ENCODE peak calls at places on chromosomes 16 and 17, in four cellular contexts. One of them, this sample, is unnamed.

GRCh38 chr17:35235917-35236316 is 7.0 kb upstream of the SLFN5 start:
- DNase-seq in endothelial cell of umbilical vein: no peak
- DNase-seq in BJ: no peak
- DNase-seq in kidney: no peak
- DNase-seq in this sample: no peak

GRCh38 chr16:8639694-8640093 is 18.2 kb downstream of the METTL22 start:
- DNase-seq in endothelial cell of umbilical vein: no peak
- DNase-seq in BJ: no peak
- DNase-seq in kidney: no peak
- DNase-seq in this sample: peak; percentile 75

GRCh38 chr16:856811-857210 is 56.3 kb upstream of the GNG13 start:
- DNase-seq in endothelial cell of umbilical vein: no peak
- DNase-seq in BJ: no peak
- DNase-seq in kidney: peak; percentile 32
- DNase-seq in this sample: no peak

GRCh38 chr17:77433385-77434135 is 292.8 kb downstream of the SEC14L1 start:
- DNase-seq in endothelial cell of umbilical vein: no peak
- DNase-seq in BJ: no peak
- DNase-seq in kidney: peak; percentile 86
- DNase-seq in this sample: no peak

GRCh38 chr17:38749222-38750043 is 1.3 kb upstream of the PCGF2 start:
- DNase-seq in endothelial cell of umbilical vein: peak; percentile 65
- DNase-seq in BJ: peak; percentile 18
- DNase-seq in kidney: peak; percentile 97
- DNase-seq in this sample: no peak

GRCh38 chr17:48002920-48003685 is 32.2 kb downstream of the CDK5RAP3 start:
- DNase-seq in endothelial cell of umbilical vein: no peak
- DNase-seq in BJ: no peak
- DNase-seq in kidney: no peak
- DNase-seq in this sample: no peak

GRCh38 chr17:42340691-42341127 is 47.5 kb downstream of the STAT3 start:
- DNase-seq in endothelial cell of umbilical vein: no peak
- DNase-seq in BJ: no peak
- DNase-seq in kidney: no peak
- DNase-seq in this sample: no peak

GRCh38 chr16:48918520-48919258 is 308.7 kb upstream of the N4BP1 start:
- DNase-seq in endothelial cell of umbilical vein: no peak
- DNase-seq in BJ: no peak
- DNase-seq in kidney: no peak
- DNase-seq in this sample: no peak

GRCh38 chr16:3486506-3487215 is 8.6 kb downstream of the C16orf90 start:
- DNase-seq in endothelial cell of umbilical vein: no peak
- DNase-seq in BJ: no peak
- DNase-seq in kidney: peak; percentile 62
- DNase-seq in this sample: peak; percentile 53

GRCh38 chr17:77476920-77477805 is 336.4 kb downstream of the SEC14L1 start:
- DNase-seq in endothelial cell of umbilical vein: peak; percentile 30
- DNase-seq in BJ: peak; percentile 97
- DNase-seq in kidney: peak; percentile 90
- DNase-seq in this sample: no peak

GRCh38 chr17:35627417-35627816 is 40.3 kb downstream of the AP2B1 start:
- DNase-seq in endothelial cell of umbilical vein: no peak
- DNase-seq in BJ: no peak
- DNase-seq in kidney: no peak
- DNase-seq in this sample: no peak

GRCh38 chr17:50855708-50856330 is 10.3 kb downstream of the TOB1 start:
- DNase-seq in endothelial cell of umbilical vein: no peak
- DNase-seq in BJ: no peak
- DNase-seq in kidney: no peak
- DNase-seq in this sample: no peak

GRCh38 chr16:79307214-79307613 is 293.3 kb downstream of the MAF start:
- DNase-seq in endothelial cell of umbilical vein: no peak
- DNase-seq in BJ: no peak
- DNase-seq in kidney: peak; percentile 68
- DNase-seq in this sample: no peak

GRCh38 chr17:66493283-66494019 is 191.0 kb downstream of the PRKCA start:
- DNase-seq in endothelial cell of umbilical vein: peak; percentile 27
- DNase-seq in BJ: no peak
- DNase-seq in kidney: no peak
- DNase-seq in this sample: no peak

GRCh38 chr16:84397090-84397489 is 28.8 kb downstream of the ATP2C2 start:
- DNase-seq in endothelial cell of umbilical vein: no peak
- DNase-seq in BJ: no peak
- DNase-seq in kidney: peak; percentile 32
- DNase-seq in this sample: peak; percentile 8

GRCh38 chr17:80455328-80455710 is 21.1 kb downstream of the NPTX1 start:
- DNase-seq in endothelial cell of umbilical vein: no peak
- DNase-seq in BJ: no peak
- DNase-seq in kidney: peak; percentile 89
- DNase-seq in this sample: no peak

DNA sequence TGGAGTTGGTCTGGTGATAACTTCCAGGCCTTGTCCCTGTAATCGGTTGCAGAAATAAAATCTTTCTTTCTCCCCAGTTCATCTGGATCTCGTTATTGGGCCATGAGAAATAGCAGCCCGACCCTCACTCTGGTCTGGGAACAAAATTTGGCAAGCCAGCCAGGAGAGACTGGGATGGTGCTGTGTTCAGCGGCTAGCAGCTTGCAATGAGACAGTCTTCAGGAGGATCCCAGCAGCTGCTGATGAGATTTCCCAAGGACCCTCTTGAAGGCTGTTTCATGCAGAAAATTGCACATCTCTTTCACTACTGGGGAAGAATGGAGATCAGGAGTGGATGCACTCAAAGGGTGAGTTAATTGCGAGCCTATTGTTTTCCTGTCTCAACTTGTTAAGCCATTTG is 5.4 kb upstream of the COIL start:
- DNase-seq in endothelial cell of umbilical vein: no peak
- DNase-seq in BJ: no peak
- DNase-seq in kidney: no peak
- DNase-seq in this sample: no peak
- TF ChIP-seq CTCF in endothelial cell of umbilical vein: no peak
- TF ChIP-seq CTCF in BJ: no peak
- TF ChIP-seq CTCF in kidney: no peak
- TF ChIP-seq CTCF in this sample: no peak

GRCh38 chr16:63461248-63461841 is 1425.1 kb upstream of the CDH8 start:
- DNase-seq in endothelial cell of umbilical vein: peak; percentile 72
- DNase-seq in BJ: no peak
- DNase-seq in kidney: no peak
- DNase-seq in this sample: no peak
- TF ChIP-seq CTCF in endothelial cell of umbilical vein: peak; percentile 53
- TF ChIP-seq CTCF in BJ: peak; percentile 27
- TF ChIP-seq CTCF in kidney: peak; percentile 48
- TF ChIP-seq CTCF in this sample: peak; percentile 91

GRCh38 chr16:89187337-89188063 is 12.8 kb downstream of the SLC22A31 start:
- DNase-seq in endothelial cell of umbilical vein: no peak
- DNase-seq in BJ: no peak
- DNase-seq in kidney: peak; percentile 64
- DNase-seq in this sample: no peak
- TF ChIP-seq CTCF in endothelial cell of umbilical vein: no peak
- TF ChIP-seq CTCF in BJ: no peak
- TF ChIP-seq CTCF in kidney: no peak
- TF ChIP-seq CTCF in this sample: no peak

DNA sequence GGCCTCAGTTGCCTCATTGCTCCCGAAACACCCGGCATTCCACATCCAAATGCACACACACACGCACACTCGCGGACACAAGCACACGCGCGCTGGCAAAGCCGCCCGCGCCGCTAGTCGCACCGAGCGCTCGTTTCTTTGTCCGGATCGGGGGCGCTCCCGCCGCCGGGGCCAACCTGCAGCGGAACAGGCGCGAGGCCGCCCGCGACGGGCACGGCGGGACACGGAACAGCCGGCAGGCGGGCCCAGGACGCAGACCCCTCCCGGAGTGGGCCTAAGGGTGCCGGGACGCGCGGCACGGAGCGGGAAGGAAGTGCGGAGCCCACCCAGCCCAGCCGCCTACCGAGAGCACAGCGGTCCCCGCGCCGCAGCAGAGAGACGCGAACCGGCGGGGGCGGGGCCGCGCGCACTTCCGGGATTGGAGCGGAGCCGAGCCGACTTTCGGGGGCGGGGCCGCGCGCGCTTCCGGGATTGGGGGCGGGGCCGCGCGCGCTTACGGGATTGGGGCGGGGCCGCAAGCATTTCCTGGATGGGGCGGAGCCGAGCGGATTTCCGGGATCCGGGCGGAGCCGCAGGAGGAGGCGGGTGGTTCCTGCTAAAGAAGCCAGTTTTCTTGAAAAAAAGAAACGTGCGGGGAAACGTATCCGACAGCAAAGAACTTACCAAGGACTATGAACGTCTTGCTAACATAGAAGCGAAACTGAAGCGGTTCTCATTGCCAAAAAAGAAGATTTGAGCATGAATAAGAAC is at the start of gene CYBC1:
- DNase-seq in endothelial cell of umbilical vein: peak; percentile 89
- DNase-seq in BJ: peak; percentile 65
- DNase-seq in kidney: peak; percentile 98
- DNase-seq in this sample: no peak
- TF ChIP-seq CTCF in endothelial cell of umbilical vein: no peak
- TF ChIP-seq CTCF in BJ: no peak
- TF ChIP-seq CTCF in kidney: no peak
- TF ChIP-seq CTCF in this sample: peak; percentile 35

DNA sequence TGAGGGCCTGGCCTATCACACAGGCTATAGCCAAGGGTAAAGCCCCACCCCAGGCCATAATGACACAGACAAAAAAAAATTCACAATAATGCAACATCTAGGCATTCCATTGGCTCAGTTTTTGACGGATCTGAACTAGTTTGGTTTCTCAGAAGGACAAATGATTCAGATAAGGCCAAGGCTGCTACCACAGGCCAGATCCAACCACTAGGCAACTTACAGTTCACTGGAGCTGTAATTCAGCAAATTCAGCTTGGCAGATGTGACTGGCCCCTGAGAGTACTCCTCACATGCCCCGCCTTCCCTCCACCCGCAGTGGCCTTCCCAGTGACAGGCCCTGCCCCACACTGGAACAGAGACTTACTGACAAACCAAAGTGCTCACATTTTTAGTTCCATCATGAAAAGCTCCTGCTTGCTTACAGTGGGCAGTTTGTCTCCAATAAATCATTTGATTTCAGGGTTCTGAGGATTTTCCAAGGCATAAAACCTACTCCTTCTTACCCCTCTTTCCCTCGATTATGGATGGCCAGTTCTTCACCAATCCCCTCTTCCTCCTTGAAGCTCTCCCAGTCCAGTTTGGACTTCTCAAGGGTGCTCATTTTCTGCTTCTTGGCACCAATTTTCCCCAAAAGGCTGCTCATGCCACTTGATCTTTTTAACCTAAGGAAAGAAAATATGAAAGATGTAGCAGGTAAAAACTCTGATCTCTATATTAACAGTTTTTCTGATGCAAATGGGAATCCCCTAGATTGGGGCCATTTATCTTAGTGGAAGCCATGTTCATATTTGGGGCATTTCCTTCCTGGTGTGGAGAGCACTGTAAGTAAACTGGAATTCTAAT is 53.3 kb upstream of the BCAR1 start:
- DNase-seq in endothelial cell of umbilical vein: peak; percentile 53
- DNase-seq in BJ: peak; percentile 84
- DNase-seq in kidney: peak; percentile 88
- DNase-seq in this sample: no peak
- TF ChIP-seq CTCF in endothelial cell of umbilical vein: no peak
- TF ChIP-seq CTCF in BJ: peak; percentile 15
- TF ChIP-seq CTCF in kidney: no peak
- TF ChIP-seq CTCF in this sample: no peak

GRCh38 chr16:2092866-2093265 is 42.8 kb downstream of the PKD1 start:
- DNase-seq in endothelial cell of umbilical vein: no peak
- DNase-seq in BJ: no peak
- DNase-seq in kidney: no peak
- DNase-seq in this sample: no peak

GRCh38 chr16:2091722-2092620 is 43.7 kb downstream of the PKD1 start:
- DNase-seq in endothelial cell of umbilical vein: no peak
- DNase-seq in BJ: no peak
- DNase-seq in kidney: no peak
- DNase-seq in this sample: no peak

GRCh38 chr16:2090481-2090797 is 42.7 kb downstream of the TSC2 start:
- DNase-seq in endothelial cell of umbilical vein: no peak
- DNase-seq in BJ: no peak
- DNase-seq in kidney: no peak
- DNase-seq in this sample: no peak

GRCh38 chr16:2089676-2090480 is 42.1 kb downstream of the TSC2 start:
- DNase-seq in endothelial cell of umbilical vein: no peak
- DNase-seq in BJ: no peak
- DNase-seq in kidney: no peak
- DNase-seq in this sample: no peak

GRCh38 chr16:2090819-2091721 is 43.3 kb downstream of the TSC2 start:
- DNase-seq in endothelial cell of umbilical vein: peak; percentile 77
- DNase-seq in BJ: no peak
- DNase-seq in kidney: peak; percentile 95
- DNase-seq in this sample: no peak
- TF ChIP-seq CTCF in endothelial cell of umbilical vein: peak; percentile 8
- TF ChIP-seq CTCF in BJ: no peak
- TF ChIP-seq CTCF in kidney: peak; percentile 28
- TF ChIP-seq CTCF in this sample: peak; percentile 8

GRCh38 chr17:49555495-49556018 is 20.1 kb upstream of the NXPH3 start:
- DNase-seq in endothelial cell of umbilical vein: no peak
- DNase-seq in BJ: no peak
- DNase-seq in kidney: peak; percentile 39
- DNase-seq in this sample: no peak

GRCh38 chr17:49554694-49555494 is 20.8 kb upstream of the NXPH3 start:
- DNase-seq in endothelial cell of umbilical vein: no peak
- DNase-seq in BJ: no peak
- DNase-seq in kidney: peak; percentile 75
- DNase-seq in this sample: no peak

GRCh38 chr17:49557204-49558024 is 18.3 kb upstream of the NXPH3 start:
- DNase-seq in endothelial cell of umbilical vein: peak; percentile 50
- DNase-seq in BJ: no peak
- DNase-seq in kidney: no peak
- DNase-seq in this sample: no peak

GRCh38 chr17:49553676-49554335 is 21.9 kb upstream of the NXPH3 start:
- DNase-seq in endothelial cell of umbilical vein: no peak
- DNase-seq in BJ: no peak
- DNase-seq in kidney: no peak
- DNase-seq in this sample: no peak

GRCh38 chr17:49556183-49556943 is 19.3 kb upstream of the NXPH3 start:
- DNase-seq in endothelial cell of umbilical vein: peak; percentile 66
- DNase-seq in BJ: no peak
- DNase-seq in kidney: peak; percentile 91
- DNase-seq in this sample: no peak
- TF ChIP-seq CTCF in endothelial cell of umbilical vein: peak; percentile 98
- TF ChIP-seq CTCF in BJ: peak; percentile 99
- TF ChIP-seq CTCF in kidney: peak; percentile 97
- TF ChIP-seq CTCF in this sample: peak; percentile 99

This sample was measured in chondrocyte.